ENCODE peak calls at places on chromosomes 12 and 14, in six cellular contexts. D is memory B cell; X is ACHN; C is activated CD4-positive, alpha-beta T cell treated with anti-CD3 and anti-CD28 coated beads, Interleukin-2, amount 50 U/mL, for 24 hours; S is stimulated activated CD8-positive, alpha-beta memory T cell treated with anti-CD3 and anti-CD28 coated beads, Interleukin-2, amount 100 ng/mL, for 48 hours; H is retina. W is an unnamed sample.

GRCh38 chr14:29242755-29243340 is 476.3 kb downstream of the FOXG1 start:
- DNase-seq in D (no peak), X (peak), C (no peak), S (no peak), H (peak), W (no peak)

GRCh38 chr12:68253504-68253903 is at the start of gene IL22:
- DNase-seq in D (no peak), X (no peak), C (no peak), S (no peak), H (no peak), W (no peak)

GRCh38 chr14:104352493-104353220 is 214.3 kb downstream of the KIF26A start:
- DNase-seq in D (no peak), X (no peak), C (no peak), S (no peak), H (no peak), W (peak)

GRCh38 chr14:34211732-34212131 is 250.3 kb downstream of the SPTSSA start:
- DNase-seq in D (no peak), X (no peak), C (no peak), S (no peak), H (no peak), W (no peak)

GRCh38 chr14:86022031-86022629 is 492.2 kb downstream of the FLRT2 start:
- DNase-seq in D (no peak), X (no peak), C (no peak), S (no peak), H (no peak), W (no peak)

GRCh38 chr14:100790785-100791667 is 34.9 kb upstream of the MEG3 start:
- DNase-seq in D (no peak), X (peak), C (no peak), S (no peak), H (peak), W (no peak)

GRCh38 chr12:91922139-91922538 is 223.5 kb downstream of the BTG1 start:
- DNase-seq in D (no peak), X (no peak), C (no peak), S (no peak), H (no peak), W (no peak)

GRCh38 chr14:99752486-99753121 is 40.6 kb upstream of the EML1 start:
- DNase-seq in D (no peak), X (peak), C (no peak), S (no peak), H (no peak), W (no peak)

GRCh38 chr14:22890416-22890815 is 7.4 kb downstream of the REM2 start:
- DNase-seq in D (no peak), X (no peak), C (no peak), S (no peak), H (no peak), W (no peak)

GRCh38 chr14:91987192-91987591 is 39.7 kb upstream of the FBLN5 start:
- DNase-seq in D (no peak), X (no peak), C (no peak), S (no peak), H (no peak), W (no peak)

GRCh38 chr14:67574806-67575205 is 25.3 kb downstream of the PIGH start:
- DNase-seq in D (no peak), X (no peak), C (no peak), S (no peak), H (no peak), W (no peak)

GRCh38 chr14:67564236-67564635 is 31.1 kb downstream of the PLEKHH1 start:
- DNase-seq in D (no peak), X (peak), C (no peak), S (no peak), H (no peak), W (no peak)

GRCh38 chr12:110102255-110102654 is 21.9 kb upstream of the IFT81 start:
- DNase-seq in D (no peak), X (peak), C (no peak), S (no peak), H (no peak), W (peak)

GRCh38 chr12:96617178-96617577 is 127.8 kb downstream of the CFAP54 start:
- DNase-seq in D (no peak), X (peak), C (no peak), S (no peak), H (no peak), W (no peak)

GRCh38 chr12:85448548-85449139 is 168.6 kb downstream of the ALX1 start:
- DNase-seq in D (no peak), X (peak), C (no peak), S (no peak), H (no peak), W (no peak)

W was measured in ecto neural progenitor cell.